ENCODE peak calls at places on chromosomes 6 and 20, in nine cellular contexts. T is adipocyte; H is lower lobe of right lung; I is heart right ventricle; X is tibial artery; G is transverse colon; E is CD8-positive, alpha-beta memory T cell; F is cardiac muscle cell; J is tibial nerve. K is an unnamed sample.
A peak's percentile ranks its signal among the peaks of the same experiment; 100 is the strongest.

GRCh38 chr6:163958646-163959045 is 544.1 kb downstream of the QKI start:
- DNase-seq in T (peak; percentile 68), H (no peak), I (no peak), X (no peak), G (no peak), E (no peak), F (peak; percentile 11), J (no peak), K (no peak)

GRCh38 chr20:61896058-61896961 is 169.4 kb downstream of the TAF4 start:
- DNase-seq in T (peak; percentile 58), H (no peak), I (peak; percentile 39), X (no peak), G (peak; percentile 27), E (no peak), F (peak; percentile 52), J (no peak), K (no peak)

GRCh38 chr6:10278786-10279185 is 136.1 kb downstream of the TFAP2A start:
- DNase-seq in T (peak; percentile 36), H (no peak), I (no peak), X (no peak), G (no peak), E (no peak), F (no peak), J (no peak), K (no peak)

GRCh38 chr6:119285908-119286625 is 63.5 kb downstream of the MAN1A1 start:
- DNase-seq in T (no peak), H (no peak), I (no peak), X (no peak), G (no peak), E (no peak), F (peak; percentile 46), J (no peak), K (no peak)

GRCh38 chr6:35385457-35386202 is 43.3 kb downstream of the PPARD start:
- DNase-seq in T (peak; percentile 63), H (no peak), I (no peak), X (no peak), G (peak; percentile 26), E (no peak), F (peak; percentile 60), J (peak; percentile 18), K (no peak)

GRCh38 chr6:135323202-135323668 is 142.1 kb downstream of the MYB start:
- DNase-seq in T (no peak), H (no peak), I (no peak), X (no peak), G (no peak), E (no peak), F (peak; percentile 55), J (no peak), K (no peak)

GRCh38 chr20:34091637-34092200 is 20.3 kb downstream of the EIF2S2 start:
- DNase-seq in T (no peak), H (no peak), I (no peak), X (no peak), G (no peak), E (no peak), F (no peak), J (no peak), K (no peak)

GRCh38 chr6:142881771-142882170 is 63.2 kb downstream of the HIVEP2 start:
- DNase-seq in T (no peak), H (no peak), I (no peak), X (no peak), G (no peak), E (no peak), F (no peak), J (no peak), K (no peak)

GRCh38 chr6:37602801-37603200 is 94.9 kb downstream of the MDGA1 start:
- DNase-seq in T (no peak), H (no peak), I (no peak), X (no peak), G (no peak), E (no peak), F (no peak), J (no peak), K (no peak)

GRCh38 chr6:34459899-34460593 is 5.8 kb upstream of the PACSIN1 start:
- DNase-seq in T (peak; percentile 61), H (no peak), I (no peak), X (no peak), G (peak; percentile 55), E (peak; percentile 67), F (peak; percentile 67), J (no peak), K (no peak)

GRCh38 chr20:48879609-48880008 is 41.9 kb upstream of the ARFGEF2 start:
- DNase-seq in T (peak; percentile 59), H (no peak), I (no peak), X (no peak), G (no peak), E (no peak), F (peak; percentile 40), J (no peak), K (no peak)

GRCh38 chr20:7091655-7092054 is 324.2 kb downstream of the BMP2 start:
- DNase-seq in T (no peak), H (no peak), I (no peak), X (no peak), G (no peak), E (no peak), F (no peak), J (no peak), K (no peak)

GRCh38 chr20:51457281-51457932 is 85.1 kb downstream of the NFATC2 start:
- DNase-seq in T (peak; percentile 82), H (no peak), I (peak; percentile 44), X (peak; percentile 58), G (no peak), E (no peak), F (peak; percentile 82), J (no peak), K (no peak)

GRCh38 chr20:33893314-33893713 is 82.2 kb downstream of the CHMP4B start:
- DNase-seq in T (peak; percentile 66), H (no peak), I (no peak), X (no peak), G (no peak), E (no peak), F (peak; percentile 37), J (no peak), K (no peak)

GRCh38 chr20:57008217-57008616 is 258.2 kb downstream of the BMP7 start:
- DNase-seq in T (peak; percentile 20), H (no peak), I (no peak), X (no peak), G (no peak), E (no peak), F (no peak), J (no peak), K (no peak)

GRCh38 chr6:27138837-27139752 is 108.4 kb upstream of the PRSS16 start:
- DNase-seq in T (peak; percentile 45), H (peak; percentile 60), I (peak; percentile 35), X (no peak), G (peak; percentile 80), E (peak; percentile 75), F (peak; percentile 64), J (no peak), K (no peak)

GRCh38 chr6:16969699-16970695 is 131.9 kb upstream of the STMND1 start:
- DNase-seq in T (peak; percentile 58), H (no peak), I (no peak), X (no peak), G (no peak), E (no peak), F (no peak), J (no peak), K (no peak)

GRCh38 chr6:38193051-38193450 is 373.5 kb downstream of the ZFAND3 start:
- DNase-seq in T (no peak), H (no peak), I (no peak), X (no peak), G (no peak), E (no peak), F (no peak), J (no peak), K (no peak)

GRCh38 chr6:115894426-115894992 is 166.2 kb downstream of the FRK start:
- DNase-seq in T (no peak), H (no peak), I (no peak), X (no peak), G (no peak), E (no peak), F (no peak), J (no peak), K (no peak)

GRCh38 chr6:136962661-136963060 is 40.6 kb downstream of the SLC35D3 start:
- DNase-seq in T (no peak), H (no peak), I (no peak), X (no peak), G (peak; percentile 52), E (no peak), F (no peak), J (no peak), K (no peak)
- H3K36me3 ChIP-seq in T (no peaks in the 10 kb centered on the region), H (no peaks in the 10 kb centered on the region), I (no peaks in the 10 kb centered on the region), X (no peaks in the 10 kb centered on the region), G (no peaks in the 10 kb centered on the region), E (no peaks in the 10 kb centered on the region), F (no peaks in the 10 kb centered on the region), J (no peaks in the 10 kb centered on the region), K (no peaks in the 10 kb centered on the region)

GRCh38 chr6:159042003-159042823 is 2.6 kb downstream of the TAGAP start:
- DNase-seq in T (peak; percentile 85), H (no peak), I (no peak), X (no peak), G (peak; percentile 79), E (peak; percentile 87), F (peak; percentile 66), J (no peak), K (no peak)
- H3K4me1 ChIP-seq in T (peaks cover 32% of the 10 kb centered on the region), H (peaks cover 50% of the 10 kb centered on the region), I (peaks cover 16% of the 10 kb centered on the region), X (no peaks in the 10 kb centered on the region), G (no peaks in the 10 kb centered on the region), E (peaks cover 60% of the 10 kb centered on the region), F (no peaks in the 10 kb centered on the region), J (peaks cover 7% of the 10 kb centered on the region), K (peaks cover 16% of the 10 kb centered on the region)

GRCh38 chr6:12957321-12958051 is 240.9 kb downstream of the PHACTR1 start:
- DNase-seq in T (peak; percentile 67), H (peak; percentile 87), I (peak; percentile 75), X (peak; percentile 77), G (peak; percentile 26), E (no peak), F (peak; percentile 82), J (no peak), K (peak; percentile 63)

GRCh38 chr6:12955996-12956395 is 239.4 kb downstream of the PHACTR1 start:
- DNase-seq in T (no peak), H (no peak), I (no peak), X (no peak), G (no peak), E (no peak), F (no peak), J (no peak), K (no peak)

GRCh38 chr6:12961761-12962160 is 245.2 kb downstream of the PHACTR1 start:
- DNase-seq in T (no peak), H (no peak), I (no peak), X (no peak), G (no peak), E (no peak), F (no peak), J (no peak), K (no peak)

GRCh38 chr6:12956991-12957320 is 240.4 kb downstream of the PHACTR1 start:
- DNase-seq in T (no peak), H (no peak), I (no peak), X (no peak), G (no peak), E (no peak), F (no peak), J (no peak), K (no peak)

GRCh38 chr6:12958052-12958706 is 241.6 kb downstream of the PHACTR1 start:
- DNase-seq in T (no peak), H (no peak), I (no peak), X (no peak), G (no peak), E (no peak), F (peak; percentile 52), J (no peak), K (no peak)
- H3K4me3 ChIP-seq in T (peak overlapping the region; percentile 94), H (peak overlapping the region; percentile 73), I (peak overlapping the region; percentile 45), X (peak overlapping the region; percentile 70), G (peak overlapping the region; percentile 41), E (no peak overlapping the region), F (peak overlapping the region; percentile 29), J (peak overlapping the region; percentile 67), K (peak overlapping the region; percentile 94)

GRCh38 chr20:36496707-36497669 is 44.3 kb upstream of the MYL9 start:
- DNase-seq in T (no peak), H (no peak), I (no peak), X (no peak), G (no peak), E (no peak), F (no peak), J (no peak), K (no peak)
- H3K36me3 ChIP-seq in T (peaks cover 46% of the 10 kb centered on the region), H (peaks cover 67% of the 10 kb centered on the region), I (peaks cover 65% of the 10 kb centered on the region), X (peaks cover 35% of the 10 kb centered on the region), G (peaks cover 17% of the 10 kb centered on the region), E (peaks cover 22% of the 10 kb centered on the region), F (peaks cover 15% of the 10 kb centered on the region), J (no peaks in the 10 kb centered on the region), K (peaks cover 46% of the 10 kb centered on the region)

K was measured in thoracic aorta.